ENCODE peak calls at places on chromosomes 3 and 15, in seven cellular contexts. One of them, this sample, is unnamed.

GRCh38 chr15:69973102-69973714 is 124.5 kb downstream of the TLE3 start:
- DNase-seq in cardiac muscle cell: peak; percentile 61
- DNase-seq in sciatic nerve: no peak
- DNase-seq in tibial nerve: no peak
- DNase-seq in NCI-H2029 treated with DMSO at 0.1 percent for 48 hours: no peak
- DNase-seq in HEK293T: peak; percentile 43
- DNase-seq in ACHN: peak; percentile 52
- DNase-seq in this sample: no peak

GRCh38 chr15:39354188-39354587 is 226.7 kb upstream of the THBS1 start:
- DNase-seq in ACHN: no peak
- DNase-seq in sciatic nerve: no peak
- DNase-seq in tibial nerve: no peak
- DNase-seq in NCI-H2029 treated with DMSO at 0.1 percent for 48 hours: no peak
- DNase-seq in cardiac muscle cell: no peak
- DNase-seq in HEK293T: no peak
- DNase-seq in this sample: no peak

GRCh38 chr3:177810162-177810623 is 612.9 kb upstream of the TBL1XR1 start:
- DNase-seq in cardiac muscle cell: peak; percentile 80
- DNase-seq in sciatic nerve: no peak
- DNase-seq in HEK293T: no peak
- DNase-seq in tibial nerve: no peak
- DNase-seq in ACHN: no peak
- DNase-seq in NCI-H2029 treated with DMSO at 0.1 percent for 48 hours: no peak
- DNase-seq in this sample: no peak

GRCh38 chr3:149377408-149378111 is at the start of gene TM4SF1:
- DNase-seq in ACHN: peak; percentile 97
- DNase-seq in tibial nerve: peak; percentile 56
- DNase-seq in sciatic nerve: peak; percentile 70
- DNase-seq in NCI-H2029 treated with DMSO at 0.1 percent for 48 hours: peak; percentile 92
- DNase-seq in HEK293T: no peak
- DNase-seq in cardiac muscle cell: peak; percentile 97
- DNase-seq in this sample: peak; percentile 79

GRCh38 chr3:77247063-77247462 is 207.2 kb downstream of the ROBO2 start:
- DNase-seq in NCI-H2029 treated with DMSO at 0.1 percent for 48 hours: no peak
- DNase-seq in cardiac muscle cell: no peak
- DNase-seq in ACHN: no peak
- DNase-seq in sciatic nerve: no peak
- DNase-seq in tibial nerve: no peak
- DNase-seq in HEK293T: no peak
- DNase-seq in this sample: no peak

GRCh38 chr15:31049682-31050606 is 51.6 kb downstream of the TRPM1 start:
- DNase-seq in NCI-H2029 treated with DMSO at 0.1 percent for 48 hours: no peak
- DNase-seq in sciatic nerve: no peak
- DNase-seq in ACHN: no peak
- DNase-seq in tibial nerve: no peak
- DNase-seq in cardiac muscle cell: no peak
- DNase-seq in HEK293T: no peak
- DNase-seq in this sample: no peak

GRCh38 chr3:52350436-52350835 is 34.3 kb downstream of the DNAH1 start:
- DNase-seq in ACHN: no peak
- DNase-seq in cardiac muscle cell: no peak
- DNase-seq in sciatic nerve: no peak
- DNase-seq in tibial nerve: no peak
- DNase-seq in NCI-H2029 treated with DMSO at 0.1 percent for 48 hours: no peak
- DNase-seq in HEK293T: no peak
- DNase-seq in this sample: no peak

GRCh38 chr15:72902929-72903260 is 119.3 kb upstream of the ADPGK start:
- DNase-seq in cardiac muscle cell: no peak
- DNase-seq in NCI-H2029 treated with DMSO at 0.1 percent for 48 hours: no peak
- DNase-seq in tibial nerve: no peak
- DNase-seq in HEK293T: no peak
- DNase-seq in sciatic nerve: no peak
- DNase-seq in ACHN: no peak
- DNase-seq in this sample: no peak

GRCh38 chr3:57718118-57718517 is 25.2 kb upstream of the DENND6A start:
- DNase-seq in cardiac muscle cell: no peak
- DNase-seq in NCI-H2029 treated with DMSO at 0.1 percent for 48 hours: no peak
- DNase-seq in sciatic nerve: no peak
- DNase-seq in ACHN: no peak
- DNase-seq in tibial nerve: no peak
- DNase-seq in HEK293T: no peak
- DNase-seq in this sample: no peak

GRCh38 chr3:148792540-148792939 is 35.1 kb upstream of the CPB1 start:
- DNase-seq in tibial nerve: no peak
- DNase-seq in NCI-H2029 treated with DMSO at 0.1 percent for 48 hours: no peak
- DNase-seq in cardiac muscle cell: no peak
- DNase-seq in HEK293T: no peak
- DNase-seq in sciatic nerve: no peak
- DNase-seq in ACHN: no peak
- DNase-seq in this sample: no peak